ENCODE peak calls at places on chromosome 6, in four cellular contexts. V is SK-N-SH, Q is HepG2, L is HCT116. W is an unnamed sample. For H3K4me1, the result is how much of the 10 kb centered on the place peaks cover.

GRCh38 chr6:138103876-138104275 is 3.3 kb downstream of the PERP start:
- DNase-seq in L (no peak), V (no peak), Q (no peak), W (no peak)

GRCh38 chr6:148501178-148501590 is 158.5 kb downstream of the SASH1 start:
- DNase-seq in V (no peak), L (peak), Q (no peak), W (no peak)

GRCh38 chr6:157723376-157723775 is 99.7 kb upstream of the SNX9 start:
- DNase-seq in V (no peak), Q (no peak), L (no peak), W (no peak)

GRCh38 chr6:105135056-105135455 is 44.8 kb downstream of the POPDC3 start:
- DNase-seq in V (peak), L (no peak), Q (peak), W (no peak)

GRCh38 chr6:159893064-159893463 is 2.3 kb downstream of the MAS1 start:
- DNase-seq in L (no peak), V (no peak), Q (no peak), W (no peak)

GRCh38 chr6:31422587-31422986 is 19.2 kb downstream of the MICA start:
- DNase-seq in V (no peak), Q (no peak), L (no peak), W (no peak)

GRCh38 chr6:128740951-128741350 is 142.0 kb upstream of the LAMA2 start:
- DNase-seq in Q (no peak), V (no peak), L (no peak), W (no peak)

GRCh38 chr6:105546748-105547147 is 143.9 kb upstream of the PREP start:
- DNase-seq in L (no peak), V (no peak), Q (no peak), W (no peak)

GRCh38 chr6:121686611-121687023 is 251.2 kb downstream of the GJA1 start:
- DNase-seq in V (no peak), L (no peak), Q (no peak), W (no peak)

GRCh38 chr6:110529907-110530306 is 53.5 kb upstream of the SLC22A16 start:
- DNase-seq in L (no peak), V (no peak), Q (no peak), W (no peak)
- H3K4me3 ChIP-seq in L (no peak), V (no peak), Q (no peak), W (no peak)

GRCh38 chr6:155349129-155349528 is 34.8 kb upstream of the TFB1M start:
- DNase-seq in Q (no peak), L (no peak), V (no peak), W (no peak)
- TF ChIP-seq YY1 in Q (no peak), L (no peak), V (no peak), W (no peak)

GRCh38 chr6:45192556-45192955 is 135.6 kb upstream of the RUNX2 start:
- DNase-seq in V (no peak), Q (no peak), L (no peak), W (no peak)

GRCh38 chr6:45195137-45195536 is 133.0 kb upstream of the RUNX2 start:
- DNase-seq in Q (no peak), V (no peak), L (no peak), W (no peak)

GRCh38 chr6:45200510-45200909 is 127.6 kb upstream of the RUNX2 start:
- DNase-seq in V (no peak), L (no peak), Q (peak), W (no peak)

GRCh38 chr6:45199554-45199953 is 128.6 kb upstream of the RUNX2 start:
- DNase-seq in Q (peak), L (no peak), V (no peak), W (no peak)

GRCh38 chr6:45196121-45196520 is 132.0 kb upstream of the RUNX2 start:
- DNase-seq in Q (no peak), V (no peak), L (no peak), W (no peak)
- H3K4me1 ChIP-seq in Q (under half), V (under half), L (under half), W (under half)

GRCh38 chr6:499617-500016 is 108.1 kb downstream of the IRF4 start:
- DNase-seq in Q (no peak), V (no peak), L (no peak), W (no peak)

GRCh38 chr6:502761-503160 is 111.2 kb downstream of the IRF4 start:
- DNase-seq in V (no peak), Q (no peak), L (no peak), W (no peak)

GRCh38 chr6:503610-504362 is 112.2 kb downstream of the IRF4 start:
- DNase-seq in Q (no peak), L (no peak), V (no peak), W (no peak)

GRCh38 chr6:504446-504980 is 113.0 kb downstream of the IRF4 start:
- DNase-seq in V (no peak), Q (no peak), L (no peak), W (no peak)

GRCh38 chr6:501891-502601 is 110.5 kb downstream of the IRF4 start:
- DNase-seq in V (no peak), L (no peak), Q (no peak), W (no peak)
- H3K4me3 ChIP-seq in V (no peak), L (no peak), Q (no peak), W (no peak)

GRCh38 chr6:28648035-28648877 is 122.6 kb downstream of the GPX5 start:
- DNase-seq in Q (peak), L (peak), V (peak), W (peak)

GRCh38 chr6:28648878-28649375 is 123.2 kb downstream of the GPX5 start:
- DNase-seq in L (no peak), V (peak), Q (no peak), W (no peak)

GRCh38 chr6:28646650-28647049 is 121.0 kb downstream of the GPX5 start:
- DNase-seq in Q (no peak), V (no peak), L (no peak), W (no peak)

GRCh38 chr6:28638915-28639314 is 113.2 kb downstream of the GPX5 start:
- DNase-seq in L (no peak), Q (no peak), V (no peak), W (no peak)

GRCh38 chr6:28643017-28643740 is 117.5 kb downstream of the GPX5 start:
- DNase-seq in V (peak), Q (peak), L (peak), W (peak)
- TF ChIP-seq YY1 in V (no peak), Q (no peak), L (peak), W (no peak)

W was measured in NT2/D1.